ENCODE peak calls at places on chromosomes 16 and 17, in four cellular contexts. W is nucleus accumbens; B is activated CD4-positive, alpha-beta T cell treated with anti-CD3 and anti-CD28 coated beads, Interleukin-2, amount 50 U/mL, for 48 hours; S is left cardiac atrium. Q is an unnamed sample.

GRCh38 chr17:1908699-1909309 is 79.0 kb downstream of the RPA1 start:
- DNase-seq in W (no peak), B (peak), S (peak), Q (peak)

GRCh38 chr17:48388955-48389764 is 40.9 kb downstream of the SKAP1 start:
- DNase-seq in W (no peak), B (no peak), S (no peak), Q (no peak)

GRCh38 chr16:21162661-21163151 is 4.2 kb downstream of the LDAF1 start:
- DNase-seq in W (no peak), B (no peak), S (peak), Q (no peak)

GRCh38 chr16:81626181-81626674 is 152.9 kb upstream of the PLCG2 start:
- DNase-seq in W (no peak), B (peak), S (no peak), Q (no peak)

GRCh38 chr17:22517716-22518115 is 825.4 kb downstream of the KCNJ18 start:
- DNase-seq in W (no peak), B (no peak), S (no peak), Q (peak)

GRCh38 chr17:30241051-30241450 is 5.6 kb upstream of the SLC6A4 start:
- DNase-seq in W (no peak), B (no peak), S (no peak), Q (no peak)

GRCh38 chr16:11914759-11915643 is 755 bp downstream of the GSPT1 start:
- DNase-seq in W (no peak), B (peak), S (peak), Q (peak)

GRCh38 chr17:37084375-37084774 is 135.6 kb downstream of the AATF start:
- DNase-seq in W (no peak), B (no peak), S (no peak), Q (no peak)

GRCh38 chr17:45646288-45646988 is 137.7 kb upstream of the CRHR1 start:
- DNase-seq in W (no peak), B (no peak), S (no peak), Q (no peak)

GRCh38 chr17:4504188-4504587 is 5.5 kb downstream of the SPNS2 start:
- DNase-seq in W (no peak), B (no peak), S (no peak), Q (no peak)

GRCh38 chr17:47004906-47005305 is 25.9 kb upstream of the RPRML start:
- DNase-seq in W (no peak), B (no peak), S (no peak), Q (no peak)

GRCh38 chr16:68499011-68499410 is 40.1 kb upstream of the ZFP90 start:
- DNase-seq in W (no peak), B (no peak), S (no peak), Q (no peak)

GRCh38 chr17:67377727-67378443 is 804 bp downstream of the PITPNC1 start:
- DNase-seq in W (peak), B (peak), S (peak), Q (peak)

GRCh38 chr17:2092253-2092652 is 37.4 kb downstream of the HIC1 start:
- DNase-seq in W (no peak), B (no peak), S (no peak), Q (no peak)

GRCh38 chr17:75776399-75777242 is 8.0 kb upstream of the UNK start:
- DNase-seq in W (no peak), B (peak), S (no peak), Q (peak)

GRCh38 chr17:67372751-67373150 is 4.3 kb upstream of the PITPNC1 start:
- DNase-seq in W (no peak), B (no peak), S (no peak), Q (no peak)

GRCh38 chr16:66581246-66581952 is 2.1 kb downstream of the CMTM2 start:
- DNase-seq in W (no peak), B (no peak), S (no peak), Q (no peak)

GRCh38 chr17:10618202-10618635 is 38.9 kb downstream of the MYH3 start:
- DNase-seq in W (peak), B (peak), S (peak), Q (peak)

GRCh38 chr17:77834170-77835115 is 124.1 kb upstream of the TNRC6C start:
- DNase-seq in W (no peak), B (peak), S (peak), Q (peak)